ENCODE peak calls at places on chromosomes 6 and 20, in four cellular contexts. D, S, T and F are unnamed samples.

GRCh38 chr20:49810491-49811190 is 2.0 kb upstream of the SLC9A8 start:
- DNase-seq in D (no peak), S (no peak), T (no peak), F (no peak)

GRCh38 chr20:20209684-20210083 is 157.4 kb downstream of the CFAP61 start:
- DNase-seq in S (no peak), D (no peak), T (no peak), F (no peak)

GRCh38 chr20:32457476-32457986 is 99.4 kb downstream of the ASXL1 start:
- DNase-seq in T (peak), D (peak), S (peak), F (peak)

GRCh38 chr20:62566771-62567170 is 75.5 kb upstream of the SLCO4A1 start:
- DNase-seq in T (no peak), D (no peak), S (no peak), F (no peak)

GRCh38 chr6:158863646-158864045 is 44.5 kb upstream of the EZR start:
- DNase-seq in T (peak), S (no peak), D (no peak), F (no peak)

GRCh38 chr20:38171301-38172010 is 6.4 kb upstream of the TGM2 start:
- DNase-seq in S (no peak), T (no peak), D (no peak), F (no peak)

GRCh38 chr20:16069416-16070010 is 503.7 kb downstream of the KIF16B start:
- DNase-seq in T (no peak), D (no peak), S (no peak), F (no peak)

GRCh38 chr20:53224851-53225250 is 252.7 kb downstream of the TSHZ2 start:
- DNase-seq in D (no peak), S (no peak), T (peak), F (no peak)

GRCh38 chr6:152272486-152272885 is 364.7 kb downstream of the SYNE1 start:
- DNase-seq in T (peak), S (no peak), D (no peak), F (no peak)

GRCh38 chr6:90274481-90275030 is 22.1 kb downstream of the BACH2 start:
- DNase-seq in D (peak), S (no peak), T (no peak), F (no peak)

GRCh38 chr20:32207211-32207625 is 325 bp downstream of the PLAGL2 start:
- DNase-seq in S (no peak), D (no peak), T (no peak), F (no peak)

GRCh38 chr20:33415948-33416347 is 14.6 kb upstream of the CDK5RAP1 start:
- DNase-seq in S (peak), D (peak), T (peak), F (no peak)

GRCh38 chr6:157487110-157487773 is 106.3 kb downstream of the ZDHHC14 start:
- DNase-seq in D (no peak), T (no peak), S (no peak), F (peak)

GRCh38 chr6:75272145-75272840 is 12.3 kb downstream of the TMEM30A start:
- DNase-seq in D (peak), T (peak), S (no peak), F (no peak)

GRCh38 chr20:49641683-49642649 is 71.7 kb downstream of the B4GALT5 start:
- DNase-seq in S (no peak), D (peak), T (no peak), F (no peak)

GRCh38 chr6:52727908-52728307 is 35.4 kb downstream of the GSTA2 start:
- DNase-seq in D (no peak), S (no peak), T (no peak), F (no peak)

GRCh38 chr20:4997207-4997606 is 4.1 kb downstream of the SLC23A2 start:
- DNase-seq in T (peak), D (no peak), S (no peak), F (no peak)

GRCh38 chr20:5001174-5002076 is at the start of gene SLC23A2:
- DNase-seq in D (peak), T (peak), S (peak), F (peak)

GRCh38 chr20:5000263-5001173 is 792 bp downstream of the SLC23A2 start:
- DNase-seq in D (peak), T (no peak), S (no peak), F (no peak)

GRCh38 chr20:4999788-5000187 is 1.5 kb downstream of the SLC23A2 start:
- DNase-seq in D (no peak), S (no peak), T (no peak), F (no peak)

DNA sequence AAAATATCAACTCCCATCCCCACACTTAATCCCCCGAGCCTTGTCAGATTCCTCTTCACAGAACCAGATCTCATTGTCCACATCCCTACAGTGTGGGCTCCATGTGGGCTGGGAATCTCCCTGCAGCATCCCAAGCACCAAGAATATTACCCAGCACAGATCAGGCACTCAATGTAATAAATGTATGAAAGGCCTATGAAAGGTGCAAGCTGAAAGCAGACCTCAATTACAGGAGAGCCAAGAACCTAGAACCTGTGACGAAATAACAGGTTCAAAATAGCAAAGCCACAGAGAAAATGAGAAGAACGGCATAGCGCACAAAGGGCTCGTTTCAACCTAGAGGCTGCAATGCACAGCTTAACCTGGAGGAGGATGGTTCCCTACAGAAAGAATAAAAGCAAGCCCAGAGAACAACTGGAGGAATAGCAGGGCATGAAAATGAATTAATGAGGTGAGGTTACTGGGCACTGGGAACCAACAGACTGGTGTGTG is 3.1 kb downstream of the SLC23A2 start:
- DNase-seq in T (no peak), D (no peak), S (peak), F (no peak)
- TF ChIP-seq CTCF in T (no peak), D (no peak), S (no peak), F (no peak)

GRCh38 chr6:22891930-22892329 is 322.6 kb downstream of the HDGFL1 start:
- DNase-seq in S (no peak), D (no peak), T (no peak), F (no peak)
- H3K27ac ChIP-seq in S (peak), D (no peak), T (peak), F (no peak)

GRCh38 chr6:31252625-31253024 is 19.3 kb downstream of the HLA-C start:
- DNase-seq in T (no peak), D (no peak), S (no peak), F (no peak)
- TF ChIP-seq CTCF in T (no peak), D (no peak), S (no peak), F (no peak)

DNA sequence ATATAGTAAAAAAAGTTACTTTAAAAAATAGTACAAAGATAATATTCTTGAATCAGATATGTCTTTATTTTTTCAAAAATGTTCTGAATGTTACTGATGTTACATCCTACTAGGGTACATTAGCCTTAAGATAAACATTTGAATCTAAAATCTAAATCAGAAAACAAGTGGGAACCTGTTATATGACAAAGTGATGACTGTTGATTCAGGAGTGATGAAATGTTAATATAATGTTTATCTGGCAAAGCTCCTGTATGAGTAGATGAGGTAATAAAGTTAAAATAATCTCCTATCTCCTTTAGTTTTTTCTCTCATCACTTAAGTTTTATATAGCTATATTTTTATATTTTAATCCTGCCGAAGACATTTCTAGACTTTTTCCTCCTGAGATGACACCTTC is 4.2 kb downstream of the DOP1A start:
- DNase-seq in D (no peak), T (no peak), S (no peak), F (peak)
- H3K27ac ChIP-seq in D (peak), T (no peak), S (no peak), F (peak)

GRCh38 chr6:17042422-17043147 is 59.3 kb upstream of the STMND1 start:
- DNase-seq in D (peak), S (peak), T (peak), F (peak)

GRCh38 chr6:17038316-17038715 is 63.5 kb upstream of the STMND1 start:
- DNase-seq in T (no peak), D (no peak), S (no peak), F (no peak)

GRCh38 chr6:17039266-17039665 is 62.6 kb upstream of the STMND1 start:
- DNase-seq in T (no peak), S (no peak), D (no peak), F (no peak)

GRCh38 chr6:17045581-17046322 is 56.1 kb upstream of the STMND1 start:
- DNase-seq in T (peak), S (no peak), D (no peak), F (no peak)

DNA sequence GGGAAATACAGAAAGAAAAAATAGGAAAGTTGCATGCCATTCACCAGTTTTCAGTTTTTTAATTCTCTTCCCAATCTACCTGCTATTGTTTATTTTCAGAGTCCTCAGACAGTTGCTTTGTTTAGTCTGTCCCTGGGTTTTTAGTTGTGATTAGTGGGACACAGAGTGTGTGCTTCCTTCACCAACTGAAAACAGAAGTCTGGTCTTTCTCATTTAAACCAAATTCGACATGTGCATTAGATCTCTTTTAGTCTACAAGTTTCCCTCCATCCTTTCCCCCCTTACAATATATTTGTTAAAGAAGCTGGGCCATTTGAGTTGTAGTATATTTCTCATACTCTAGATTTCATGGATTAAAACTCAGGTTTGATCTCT is 58.7 kb upstream of the STMND1 start:
- DNase-seq in D (no peak), T (no peak), S (no peak), F (no peak)
- TF ChIP-seq CTCF in D (no peak), T (no peak), S (no peak), F (no peak)

DNA sequence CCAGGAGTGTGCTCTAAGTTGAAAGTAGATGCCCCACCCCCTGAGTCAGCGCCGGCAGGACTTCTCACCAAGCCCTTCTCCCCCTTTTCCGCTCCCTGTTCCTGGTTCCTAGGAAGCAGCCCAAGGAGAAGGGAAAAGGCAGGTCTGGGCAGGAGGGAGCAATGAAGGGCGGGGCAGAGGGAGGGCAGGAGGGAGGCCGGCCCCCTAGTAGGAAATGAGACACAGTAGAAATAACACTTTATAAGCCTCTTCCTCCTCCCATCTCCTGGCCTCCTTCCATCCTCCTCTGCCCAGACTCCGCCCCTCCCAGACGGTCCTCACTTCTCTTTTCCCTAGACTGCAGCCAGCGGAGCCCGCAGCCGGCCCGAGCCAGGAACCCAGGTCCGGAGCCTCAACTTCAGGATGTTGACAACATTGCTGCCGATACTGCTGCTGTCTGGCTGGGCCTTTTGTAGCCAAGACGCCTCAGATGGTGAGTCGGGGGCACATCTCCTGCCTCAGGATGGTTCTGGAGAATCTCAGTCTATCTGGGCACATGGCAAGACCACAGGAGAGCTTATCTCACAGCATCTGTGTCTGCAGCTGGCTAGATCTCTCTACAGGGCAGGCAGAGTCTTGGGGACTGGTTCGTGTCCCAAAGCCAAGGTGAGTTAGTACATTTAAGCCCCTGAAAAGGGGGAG is at the start of gene PROCR:
- DNase-seq in D (peak), S (peak), T (peak), F (peak)
- H3K27ac ChIP-seq in D (peak), S (peak), T (peak), F (peak)

DNA sequence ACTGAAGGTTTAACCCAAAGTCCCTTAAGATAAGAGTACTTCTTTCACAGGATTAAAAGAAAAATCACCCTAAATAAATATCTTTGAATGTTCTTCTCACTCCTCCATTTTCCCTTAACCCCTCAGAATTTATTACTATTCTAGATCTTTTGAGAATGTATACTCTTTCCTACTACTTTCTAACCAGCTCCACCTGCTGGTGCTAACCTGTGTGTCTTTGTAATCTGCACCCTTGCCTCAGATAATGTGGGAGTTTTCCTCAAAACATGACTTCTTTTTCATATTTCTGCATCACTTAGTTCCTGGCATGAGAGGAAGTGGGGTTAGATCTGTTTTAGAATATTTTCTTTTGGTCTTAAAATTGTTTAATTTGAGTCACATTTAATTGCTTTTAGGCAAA is 394.2 kb downstream of the BMP2 start:
- DNase-seq in T (peak), S (peak), D (peak), F (peak)
- TF ChIP-seq CTCF in T (no peak), S (no peak), D (peak), F (peak)

DNA sequence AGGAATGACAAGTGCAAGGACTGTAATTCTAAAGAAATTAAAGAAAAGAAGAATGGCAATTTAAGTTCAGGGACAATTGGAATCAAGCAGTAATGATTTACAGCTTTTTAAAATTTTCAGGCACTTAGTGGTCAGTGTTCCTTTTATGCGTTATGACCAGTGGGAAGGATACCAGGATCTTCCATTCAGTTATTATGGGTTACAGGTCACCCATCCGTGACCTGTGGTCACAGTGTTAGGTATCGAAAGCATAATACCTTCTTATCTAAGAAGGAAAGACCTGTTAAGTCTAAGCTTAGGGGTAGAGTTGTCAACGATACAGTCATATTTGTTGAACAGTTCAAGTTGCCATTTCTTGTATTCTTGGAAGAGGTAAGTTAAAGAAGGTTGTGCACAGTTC is 253.8 kb downstream of the LAMA2 start:
- DNase-seq in S (no peak), T (no peak), D (no peak), F (no peak)
- H3K27ac ChIP-seq in S (no peak), T (no peak), D (no peak), F (no peak)